ENCODE peak calls at places on chromosomes 2 and 18, in five cellular contexts. One of them, this sample, is unnamed.

GRCh38 chr2:214034417-214034816 is 376.4 kb upstream of the VWC2L start:
- DNase-seq in tibial nerve: no peak
- DNase-seq in HL-60: no peak
- DNase-seq in AG04450: no peak
- DNase-seq in fibroblast of villous mesenchyme: no peak
- DNase-seq in this sample: no peak

GRCh38 chr2:127058246-127058580 is 48.7 kb downstream of the BIN1 start:
- DNase-seq in tibial nerve: no peak
- DNase-seq in HL-60: no peak
- DNase-seq in AG04450: no peak
- DNase-seq in fibroblast of villous mesenchyme: no peak
- DNase-seq in this sample: no peak

GRCh38 chr2:27123302-27124150 is at the start of gene ABHD1:
- DNase-seq in tibial nerve: peak; percentile 35
- DNase-seq in HL-60: peak; percentile 73
- DNase-seq in AG04450: no peak
- DNase-seq in fibroblast of villous mesenchyme: no peak
- DNase-seq in this sample: peak; percentile 54

GRCh38 chr2:222360997-222361396 is 62.2 kb upstream of the PAX3 start:
- DNase-seq in tibial nerve: no peak
- DNase-seq in HL-60: no peak
- DNase-seq in AG04450: no peak
- DNase-seq in fibroblast of villous mesenchyme: no peak
- DNase-seq in this sample: no peak

GRCh38 chr18:34223893-34224422 is 755 bp downstream of the NOL4 start:
- DNase-seq in tibial nerve: no peak
- DNase-seq in HL-60: no peak
- DNase-seq in AG04450: no peak
- DNase-seq in fibroblast of villous mesenchyme: no peak
- DNase-seq in this sample: peak; percentile 3

GRCh38 chr2:25373269-25373981 is 31.7 kb upstream of the DNMT3A start:
- DNase-seq in tibial nerve: no peak
- DNase-seq in HL-60: no peak
- DNase-seq in AG04450: no peak
- DNase-seq in fibroblast of villous mesenchyme: no peak
- DNase-seq in this sample: no peak

GRCh38 chr2:62467475-62468321 is 38.3 kb downstream of the TMEM17 start:
- DNase-seq in tibial nerve: peak; percentile 62
- DNase-seq in HL-60: no peak
- DNase-seq in AG04450: no peak
- DNase-seq in fibroblast of villous mesenchyme: peak; percentile 16
- DNase-seq in this sample: peak; percentile 74

GRCh38 chr18:68865021-68865420 is 67.1 kb downstream of the CCDC102B start:
- DNase-seq in tibial nerve: no peak
- DNase-seq in HL-60: no peak
- DNase-seq in AG04450: no peak
- DNase-seq in fibroblast of villous mesenchyme: no peak
- DNase-seq in this sample: no peak

GRCh38 chr2:94874277-94874997 is 3.2 kb downstream of the TEKT4 start:
- DNase-seq in tibial nerve: no peak
- DNase-seq in HL-60: peak; percentile 55
- DNase-seq in AG04450: no peak
- DNase-seq in fibroblast of villous mesenchyme: no peak
- DNase-seq in this sample: peak; percentile 63

GRCh38 chr2:121345887-121346286 is 60.9 kb upstream of the TFCP2L1 start:
- DNase-seq in tibial nerve: peak; percentile 16
- DNase-seq in HL-60: no peak
- DNase-seq in AG04450: no peak
- DNase-seq in fibroblast of villous mesenchyme: no peak
- DNase-seq in this sample: no peak

This sample was measured in GM23248.